ENCODE peak calls at places on chromosomes 3 and 15, in four cellular contexts. Q is A549, J is K562, V is HepG2. L is an unnamed sample.

GRCh38 chr3:143482106-143483088 is 362.8 kb downstream of the CHST2 start:
- DNase-seq in Q (no peak), J (no peak), V (no peak), L (no peak)

GRCh38 chr3:125382323-125382722 is 7.2 kb upstream of the ZNF148 start:
- DNase-seq in Q (no peak), J (no peak), V (no peak), L (no peak)

GRCh38 chr15:98580577-98580976 is 67.8 kb upstream of the IGF1R start:
- DNase-seq in Q (no peak), J (no peak), V (no peak), L (no peak)

GRCh38 chr15:68149059-68149458 is 56.1 kb downstream of the CALML4 start:
- DNase-seq in Q (no peak), J (no peak), V (no peak), L (no peak)

GRCh38 chr3:187567741-187568140 is 102.5 kb downstream of the SST start:
- DNase-seq in Q (no peak), J (no peak), V (peak), L (no peak)

GRCh38 chr15:88835646-88836045 is 32.4 kb downstream of the ACAN start:
- DNase-seq in Q (no peak), J (no peak), V (no peak), L (no peak)

GRCh38 chr3:177284383-177284881 is 87.2 kb upstream of the TBL1XR1 start:
- DNase-seq in Q (peak), J (peak), V (peak), L (no peak)

GRCh38 chr15:60964527-60964926 is 264.6 kb downstream of the RORA start:
- DNase-seq in Q (peak), J (no peak), V (no peak), L (no peak)

GRCh38 chr3:4211610-4212009 is 91.6 kb upstream of the SETMAR start:
- DNase-seq in Q (no peak), J (no peak), V (no peak), L (no peak)

GRCh38 chr3:165081183-165081582 is 2.9 kb upstream of the SI start:
- DNase-seq in Q (no peak), J (no peak), V (no peak), L (no peak)

GRCh38 chr3:46660543-46661523 is 32.6 kb downstream of the ALS2CL start:
- DNase-seq in Q (no peak), J (no peak), V (no peak), L (no peak)

GRCh38 chr3:111803123-111803593 is 55.9 kb upstream of the PHLDB2 start:
- DNase-seq in Q (peak), J (no peak), V (no peak), L (no peak)

GRCh38 chr3:3800076-3800448 is 831 bp downstream of the LRRN1 start:
- DNase-seq in Q (no peak), J (no peak), V (no peak), L (no peak)

GRCh38 chr15:36901012-36901411 is 199.3 kb downstream of the MEIS2 start:
- DNase-seq in Q (no peak), J (no peak), V (no peak), L (no peak)

GRCh38 chr3:71710906-71711494 is 14.2 kb downstream of the EIF4E3 start:
- DNase-seq in Q (peak), J (peak), V (peak), L (peak)

GRCh38 chr3:79887203-79887602 is 119.4 kb upstream of the ROBO1 start:
- DNase-seq in Q (no peak), J (no peak), V (no peak), L (no peak)

GRCh38 chr15:101651753-101652097 is 456 bp downstream of the TM2D3 start:
- DNase-seq in Q (no peak), J (no peak), V (peak), L (no peak)

GRCh38 chr3:195224156-195224979 is 46.6 kb downstream of the XXYLT1 start:
- DNase-seq in Q (no peak), J (no peak), V (no peak), L (no peak)

GRCh38 chr3:195226445-195226844 is 44.5 kb downstream of the XXYLT1 start:
- DNase-seq in Q (no peak), J (no peak), V (no peak), L (no peak)

GRCh38 chr3:195227871-195228270 is 43.1 kb downstream of the XXYLT1 start:
- DNase-seq in Q (no peak), J (no peak), V (no peak), L (no peak)

GRCh38 chr3:195226900-195227447 is 44.0 kb downstream of the XXYLT1 start:
- DNase-seq in Q (no peak), J (no peak), V (peak), L (no peak)

GRCh38 chr3:195224980-195225580 is 45.9 kb downstream of the XXYLT1 start:
- DNase-seq in Q (no peak), J (no peak), V (no peak), L (no peak)
- TF ChIP-seq ESRRA in Q (no peak), J (no peak), V (no peak), L (no peak)

DNA sequence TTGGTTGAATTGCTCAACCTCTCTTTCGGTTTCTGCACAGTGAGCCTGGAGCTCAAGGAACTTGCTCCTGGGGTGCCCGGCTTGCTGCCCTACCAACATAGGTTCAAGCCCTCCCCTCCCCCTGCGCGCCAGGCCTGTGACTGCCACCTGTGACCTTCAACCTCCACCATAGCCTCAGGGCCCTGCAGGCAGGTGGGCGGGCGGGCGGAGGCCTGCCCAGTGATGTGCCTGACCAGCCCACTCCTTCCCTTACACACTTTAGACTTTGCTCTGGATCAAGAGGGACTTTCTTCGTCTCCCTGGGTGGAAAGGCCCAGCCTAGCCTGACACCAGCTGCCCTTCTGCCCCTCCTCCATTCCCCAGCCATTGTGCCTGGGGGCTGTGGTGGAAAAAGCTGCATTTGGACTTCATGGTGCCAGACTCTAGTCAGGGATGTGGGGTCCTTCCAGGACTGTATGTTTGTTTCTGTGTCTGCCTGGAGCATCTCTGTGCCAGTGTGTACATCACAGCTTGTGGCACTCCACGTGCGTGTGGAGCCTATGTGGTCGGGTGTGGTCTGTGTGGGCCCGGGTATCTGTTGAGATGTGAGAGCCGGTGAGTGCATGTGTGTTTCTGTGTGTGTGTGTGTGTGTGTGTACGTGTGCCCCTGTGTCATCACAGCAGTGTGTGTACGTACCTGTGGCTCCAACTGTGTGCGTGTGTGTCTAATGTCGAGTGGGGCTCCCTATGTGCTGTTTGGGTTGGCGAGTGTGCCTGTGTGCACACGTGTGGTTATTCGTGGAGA is 9.5 kb downstream of the PRKCD start:
- DNase-seq in Q (no peak), J (no peak), V (peak), L (peak)
- TF ChIP-seq CEBPB in Q (no peak), J (no peak), V (peak), L (peak)

DNA sequence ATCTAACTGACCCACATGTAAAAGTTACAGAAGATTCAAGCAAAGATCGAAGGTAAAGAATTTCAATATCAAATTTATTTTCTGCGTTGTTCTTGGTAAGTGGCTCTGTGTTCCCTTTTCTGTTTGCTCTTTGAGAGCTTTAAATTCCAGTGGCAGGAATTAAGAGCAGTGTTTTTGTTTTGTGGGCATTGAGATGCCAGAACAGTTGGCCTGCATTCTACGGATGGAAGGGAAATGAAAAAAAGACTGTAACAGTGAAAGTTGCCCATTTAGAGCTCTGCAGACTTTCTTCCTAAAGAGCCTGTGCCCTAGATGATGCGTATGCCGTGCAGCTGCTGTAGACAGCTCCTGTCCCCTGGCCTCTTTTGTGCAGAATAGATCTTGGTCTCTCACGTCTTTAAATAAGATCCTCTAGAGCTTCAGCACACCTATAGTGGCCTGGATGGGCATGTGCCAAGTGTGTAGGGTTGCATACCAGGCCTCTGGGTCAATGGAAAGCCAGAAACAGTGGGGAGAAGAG is 58.8 kb downstream of the KAT2B start:
- DNase-seq in Q (no peak), J (no peak), V (no peak), L (no peak)
- TF ChIP-seq ESRRA in Q (no peak), J (no peak), V (no peak), L (no peak)

DNA sequence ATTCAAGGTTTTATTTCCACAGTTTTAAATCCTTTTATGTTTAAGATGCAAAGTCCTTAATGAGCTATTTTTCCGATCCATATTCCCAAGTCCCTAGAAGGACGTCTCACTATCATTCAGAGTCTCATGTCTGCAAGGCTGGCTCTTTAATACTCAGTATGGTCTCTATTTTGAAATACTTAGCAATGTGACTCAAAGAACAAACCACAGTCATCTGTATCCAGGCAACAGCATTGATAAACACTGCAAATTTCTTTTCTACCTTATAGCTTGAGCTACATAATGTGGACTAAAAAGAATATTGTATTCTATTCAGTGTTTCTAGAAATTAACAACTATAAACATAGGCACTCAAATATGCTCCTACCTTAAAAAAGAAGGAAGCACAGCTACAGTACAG is 588.3 kb upstream of the NAALADL2 start:
- DNase-seq in Q (no peak), J (no peak), V (no peak), L (no peak)
- TF ChIP-seq CEBPB in Q (no peak), J (no peak), V (no peak), L (no peak)

GRCh38 chr3:184559336-184559735 is 2.2 kb upstream of the EPHB3 start:
- DNase-seq in Q (peak), J (no peak), V (peak), L (no peak)
- TF ChIP-seq ESRRA in Q (no peak), J (no peak), V (no peak), L (no peak)